ENCODE peak calls at places on chromosomes 12 and 14, in four cellular contexts. One of them, this sample, is unnamed.

GRCh38 chr12:81224626-81225025 is 146.7 kb downstream of the ACSS3 start:
- DNase-seq in AG20443: no peak
- DNase-seq in stimulated activated CD8-positive, alpha-beta memory T cell treated with anti-CD3 and anti-CD28 coated beads, Interleukin-12 subunit alpha, Interleukin-12 subunit beta, amount 100 ng/mL, for 4 hours: no peak
- DNase-seq in fibroblast of pulmonary artery: no peak
- DNase-seq in this sample: no peak

GRCh38 chr14:61526405-61527312 is 168.7 kb upstream of the HIF1A start:
- DNase-seq in AG20443: no peak
- DNase-seq in stimulated activated CD8-positive, alpha-beta memory T cell treated with anti-CD3 and anti-CD28 coated beads, Interleukin-12 subunit alpha, Interleukin-12 subunit beta, amount 100 ng/mL, for 4 hours: no peak
- DNase-seq in fibroblast of pulmonary artery: no peak
- DNase-seq in this sample: no peak

GRCh38 chr12:22802883-22803640 is 178.1 kb downstream of the ETNK1 start:
- DNase-seq in AG20443: no peak
- DNase-seq in stimulated activated CD8-positive, alpha-beta memory T cell treated with anti-CD3 and anti-CD28 coated beads, Interleukin-12 subunit alpha, Interleukin-12 subunit beta, amount 100 ng/mL, for 4 hours: no peak
- DNase-seq in fibroblast of pulmonary artery: no peak
- DNase-seq in this sample: no peak

GRCh38 chr14:70782361-70782760 is 27.0 kb downstream of the MAP3K9 start:
- DNase-seq in AG20443: peak; percentile 44
- DNase-seq in stimulated activated CD8-positive, alpha-beta memory T cell treated with anti-CD3 and anti-CD28 coated beads, Interleukin-12 subunit alpha, Interleukin-12 subunit beta, amount 100 ng/mL, for 4 hours: no peak
- DNase-seq in fibroblast of pulmonary artery: no peak
- DNase-seq in this sample: peak; percentile 89

GRCh38 chr12:79558924-79559469 is 131.8 kb downstream of the PAWR start:
- DNase-seq in AG20443: no peak
- DNase-seq in stimulated activated CD8-positive, alpha-beta memory T cell treated with anti-CD3 and anti-CD28 coated beads, Interleukin-12 subunit alpha, Interleukin-12 subunit beta, amount 100 ng/mL, for 4 hours: no peak
- DNase-seq in fibroblast of pulmonary artery: no peak
- DNase-seq in this sample: no peak

GRCh38 chr12:57255916-57256315 is 4.9 kb upstream of the STAC3 start:
- DNase-seq in AG20443: no peak
- DNase-seq in stimulated activated CD8-positive, alpha-beta memory T cell treated with anti-CD3 and anti-CD28 coated beads, Interleukin-12 subunit alpha, Interleukin-12 subunit beta, amount 100 ng/mL, for 4 hours: no peak
- DNase-seq in fibroblast of pulmonary artery: no peak
- DNase-seq in this sample: no peak

GRCh38 chr12:32312049-32312670 is 87.2 kb upstream of the FGD4 start:
- DNase-seq in AG20443: peak; percentile 55
- DNase-seq in stimulated activated CD8-positive, alpha-beta memory T cell treated with anti-CD3 and anti-CD28 coated beads, Interleukin-12 subunit alpha, Interleukin-12 subunit beta, amount 100 ng/mL, for 4 hours: no peak
- DNase-seq in fibroblast of pulmonary artery: peak; percentile 87
- DNase-seq in this sample: peak; percentile 63

GRCh38 chr12:4477133-4477532 is 31.5 kb upstream of the FGF6 start:
- DNase-seq in AG20443: peak; percentile 21
- DNase-seq in stimulated activated CD8-positive, alpha-beta memory T cell treated with anti-CD3 and anti-CD28 coated beads, Interleukin-12 subunit alpha, Interleukin-12 subunit beta, amount 100 ng/mL, for 4 hours: no peak
- DNase-seq in fibroblast of pulmonary artery: no peak
- DNase-seq in this sample: no peak

GRCh38 chr12:107134558-107134957 is 41.2 kb upstream of the CRY1 start:
- DNase-seq in AG20443: no peak
- DNase-seq in stimulated activated CD8-positive, alpha-beta memory T cell treated with anti-CD3 and anti-CD28 coated beads, Interleukin-12 subunit alpha, Interleukin-12 subunit beta, amount 100 ng/mL, for 4 hours: no peak
- DNase-seq in fibroblast of pulmonary artery: no peak
- DNase-seq in this sample: no peak

GRCh38 chr14:22819191-22819988 is 4.2 kb upstream of the SLC7A7 start:
- DNase-seq in AG20443: peak; percentile 76
- DNase-seq in stimulated activated CD8-positive, alpha-beta memory T cell treated with anti-CD3 and anti-CD28 coated beads, Interleukin-12 subunit alpha, Interleukin-12 subunit beta, amount 100 ng/mL, for 4 hours: no peak
- DNase-seq in fibroblast of pulmonary artery: peak; percentile 89
- DNase-seq in this sample: peak; percentile 80

GRCh38 chr12:53750812-53751335 is 905 bp downstream of the CISTR start:
- DNase-seq in AG20443: no peak
- DNase-seq in stimulated activated CD8-positive, alpha-beta memory T cell treated with anti-CD3 and anti-CD28 coated beads, Interleukin-12 subunit alpha, Interleukin-12 subunit beta, amount 100 ng/mL, for 4 hours: no peak
- DNase-seq in fibroblast of pulmonary artery: peak; percentile 24
- DNase-seq in this sample: no peak

GRCh38 chr12:54011665-54012532 is 3.1 kb downstream of the HOXC8 start:
- DNase-seq in AG20443: no peak
- DNase-seq in stimulated activated CD8-positive, alpha-beta memory T cell treated with anti-CD3 and anti-CD28 coated beads, Interleukin-12 subunit alpha, Interleukin-12 subunit beta, amount 100 ng/mL, for 4 hours: no peak
- DNase-seq in fibroblast of pulmonary artery: no peak
- DNase-seq in this sample: no peak

GRCh38 chr12:59077153-59077930 is 157.0 kb upstream of the LRIG3 start:
- DNase-seq in AG20443: peak; percentile 14
- DNase-seq in stimulated activated CD8-positive, alpha-beta memory T cell treated with anti-CD3 and anti-CD28 coated beads, Interleukin-12 subunit alpha, Interleukin-12 subunit beta, amount 100 ng/mL, for 4 hours: no peak
- DNase-seq in fibroblast of pulmonary artery: peak; percentile 69
- DNase-seq in this sample: no peak

GRCh38 chr12:14540801-14541462 is 26.8 kb downstream of the PLBD1 start:
- DNase-seq in AG20443: no peak
- DNase-seq in stimulated activated CD8-positive, alpha-beta memory T cell treated with anti-CD3 and anti-CD28 coated beads, Interleukin-12 subunit alpha, Interleukin-12 subunit beta, amount 100 ng/mL, for 4 hours: no peak
- DNase-seq in fibroblast of pulmonary artery: no peak
- DNase-seq in this sample: no peak

GRCh38 chr12:15662303-15662980 is 126.7 kb downstream of the EPS8 start:
- DNase-seq in AG20443: peak; percentile 74
- DNase-seq in stimulated activated CD8-positive, alpha-beta memory T cell treated with anti-CD3 and anti-CD28 coated beads, Interleukin-12 subunit alpha, Interleukin-12 subunit beta, amount 100 ng/mL, for 4 hours: no peak
- DNase-seq in fibroblast of pulmonary artery: peak; percentile 95
- DNase-seq in this sample: peak; percentile 91

GRCh38 chr14:101518611-101519048 is 42.7 kb upstream of the DIO3 start:
- DNase-seq in AG20443: no peak
- DNase-seq in stimulated activated CD8-positive, alpha-beta memory T cell treated with anti-CD3 and anti-CD28 coated beads, Interleukin-12 subunit alpha, Interleukin-12 subunit beta, amount 100 ng/mL, for 4 hours: no peak
- DNase-seq in fibroblast of pulmonary artery: no peak
- DNase-seq in this sample: no peak